ENCODE peak calls at places on chromosomes 4 and X, in four cellular contexts. U is transverse colon, W is spleen, N is suprapubic skin. Q is an unnamed sample.

GRCh38 chr4:23630110-23630509 is 259.7 kb downstream of the PPARGC1A start:
- DNase-seq in U (no peak), W (no peak), N (no peak), Q (no peak)

GRCh38 chrX:139290310-139290709 is 240.2 kb upstream of the F9 start:
- DNase-seq in U (no peak), W (no peak), N (no peak), Q (no peak)

GRCh38 chr4:26807330-26807729 is 53.3 kb upstream of the STIM2 start:
- DNase-seq in U (no peak), W (no peak), N (no peak), Q (no peak)

GRCh38 chrX:40108084-40108958 is 10.6 kb upstream of the BCOR start:
- DNase-seq in U (peak; percentile 62), W (peak; percentile 77), N (no peak), Q (peak; percentile 74)

GRCh38 chr4:48342559-48342878 is 1.2 kb downstream of the SLAIN2 start:
- DNase-seq in U (no peak), W (no peak), N (no peak), Q (no peak)

GRCh38 chr4:7876096-7876993 is 63.3 kb downstream of the AFAP1 start:
- DNase-seq in U (no peak), W (no peak), N (no peak), Q (no peak)

GRCh38 chr4:99540287-99540939 is 23.4 kb downstream of the TRMT10A start:
- DNase-seq in U (no peak), W (no peak), N (no peak), Q (no peak)

GRCh38 chrX:111265506-111265905 is 4.8 kb downstream of the CAPN6 start:
- DNase-seq in U (no peak), W (no peak), N (no peak), Q (no peak)

GRCh38 chr4:151199496-151200190 is 77.3 kb upstream of the PRSS48 start:
- DNase-seq in U (no peak), W (no peak), N (no peak), Q (no peak)

GRCh38 chr4:11412211-11412610 is 16.5 kb downstream of the HS3ST1 start:
- DNase-seq in U (no peak), W (no peak), N (no peak), Q (no peak)

GRCh38 chrX:103918050-103918449 is 44.4 kb upstream of the TMSB15B start:
- DNase-seq in U (peak; percentile 49), W (no peak), N (no peak), Q (peak; percentile 38)

GRCh38 chrX:74325130-74326059 is 21.4 kb downstream of the ZCCHC13 start:
- DNase-seq in U (no peak), W (no peak), N (no peak), Q (peak; percentile 1)

GRCh38 chr4:181219783-181220416 is 1023.3 kb upstream of the TENM3 start:
- DNase-seq in U (no peak), W (no peak), N (no peak), Q (no peak)

GRCh38 chr4:137032242-137032641 is 500.1 kb downstream of the PCDH18 start:
- DNase-seq in U (no peak), W (no peak), N (no peak), Q (no peak)

GRCh38 chrX:150873616-150874015 is 24.9 kb downstream of the CD99L2 start:
- DNase-seq in U (no peak), W (no peak), N (no peak), Q (peak; percentile 58)

GRCh38 chrX:1685460-1685859 is 70.6 kb downstream of the ASMT start:
- DNase-seq in U (no peak), W (no peak), N (no peak), Q (no peak)

GRCh38 chr4:71266090-71266794 is 72.6 kb upstream of the SLC4A4 start:
- DNase-seq in U (no peak), W (no peak), N (no peak), Q (no peak)

GRCh38 chrX:26442340-26442739 is 226.4 kb downstream of the MAGEB5 start:
- DNase-seq in U (no peak), W (no peak), N (no peak), Q (no peak)

GRCh38 chr4:172481802-172482508 is 668.8 kb downstream of the GALNTL6 start:
- DNase-seq in U (no peak), W (no peak), N (no peak), Q (no peak)

GRCh38 chrX:3145716-3146115 is 104.4 kb downstream of the ARSF start:
- DNase-seq in U (no peak), W (no peak), N (no peak), Q (no peak)

GRCh38 chr4:93289241-93289640 is 539.3 kb upstream of the ATOH1 start:
- DNase-seq in U (no peak), W (no peak), N (no peak), Q (no peak)

DNA sequence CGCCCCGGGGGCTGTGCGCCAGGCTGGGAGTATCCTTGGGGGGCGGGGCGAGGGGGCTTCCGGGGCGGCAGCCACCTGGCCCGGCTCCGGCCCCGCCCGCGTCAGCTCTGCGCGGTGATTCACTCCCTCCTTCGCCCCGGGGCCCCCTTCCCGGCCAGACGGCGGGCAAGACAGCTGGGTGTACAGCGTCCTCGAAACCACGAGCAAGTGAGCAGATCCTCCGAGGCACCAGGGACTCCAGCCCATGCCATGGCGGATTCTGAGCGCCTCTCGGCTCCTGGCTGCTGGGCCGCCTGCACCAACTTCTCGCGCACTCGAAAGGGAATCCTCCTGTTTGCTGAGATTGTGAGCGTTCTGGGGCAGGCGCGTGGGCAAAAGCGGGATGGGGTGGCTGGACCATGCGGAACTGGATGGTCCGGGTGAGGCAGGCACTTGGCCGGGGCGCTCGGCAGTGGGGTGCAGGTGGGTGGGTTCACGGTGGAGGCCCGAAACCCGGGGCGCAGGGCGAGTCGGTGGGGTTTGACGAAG is at the start of gene PLP2:
- DNase-seq in U (peak; percentile 79), W (peak; percentile 90), N (peak; percentile 78), Q (peak; percentile 64)
- TF ChIP-seq POLR2A in U (peak; percentile 72), W (no peak), N (no peak), Q (peak; percentile 84)

DNA sequence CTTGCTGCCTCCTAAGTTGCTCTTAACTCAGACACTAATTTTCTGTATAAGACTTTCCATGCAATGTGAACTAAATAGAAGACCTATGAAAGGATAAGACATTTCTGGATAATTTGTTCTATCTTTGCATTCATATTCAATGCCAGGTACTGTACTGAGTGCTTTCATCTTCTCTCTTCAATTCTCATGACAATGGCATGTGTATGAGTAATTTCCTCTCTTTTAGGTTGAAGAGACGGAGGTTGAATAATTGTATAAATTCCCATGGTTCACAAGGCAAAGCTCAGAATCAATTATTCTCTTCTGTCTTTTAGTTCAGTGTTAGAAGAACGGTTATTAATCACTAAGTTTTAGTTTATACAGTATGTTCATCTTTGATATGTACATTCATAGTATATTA is 29.3 kb upstream of the CFAP299 start:
- DNase-seq in U (no peak), W (no peak), N (no peak), Q (no peak)
- H3K4me1 ChIP-seq in U (no peaks in the 10 kb centered on the region), W (no peaks in the 10 kb centered on the region), N (peaks cover 7% of the 10 kb centered on the region), Q (no peaks in the 10 kb centered on the region)

GRCh38 chr4:182917182-182918043 is at the start of gene DCTD:
- DNase-seq in U (peak; percentile 83), W (peak; percentile 97), N (peak; percentile 82), Q (peak; percentile 81)
- TF ChIP-seq POLR2A in U (peak; percentile 64), W (no peak), N (peak; percentile 61), Q (peak; percentile 79)

GRCh38 chr4:38163216-38164006 is 203.2 kb downstream of the PTTG2 start:
- DNase-seq in U (no peak), W (no peak), N (no peak), Q (peak; percentile 32)
- H3K4me1 ChIP-seq in U (peaks cover 18% of the 10 kb centered on the region), W (no peaks in the 10 kb centered on the region), N (peaks cover 28% of the 10 kb centered on the region), Q (peaks cover 39% of the 10 kb centered on the region)

DNA sequence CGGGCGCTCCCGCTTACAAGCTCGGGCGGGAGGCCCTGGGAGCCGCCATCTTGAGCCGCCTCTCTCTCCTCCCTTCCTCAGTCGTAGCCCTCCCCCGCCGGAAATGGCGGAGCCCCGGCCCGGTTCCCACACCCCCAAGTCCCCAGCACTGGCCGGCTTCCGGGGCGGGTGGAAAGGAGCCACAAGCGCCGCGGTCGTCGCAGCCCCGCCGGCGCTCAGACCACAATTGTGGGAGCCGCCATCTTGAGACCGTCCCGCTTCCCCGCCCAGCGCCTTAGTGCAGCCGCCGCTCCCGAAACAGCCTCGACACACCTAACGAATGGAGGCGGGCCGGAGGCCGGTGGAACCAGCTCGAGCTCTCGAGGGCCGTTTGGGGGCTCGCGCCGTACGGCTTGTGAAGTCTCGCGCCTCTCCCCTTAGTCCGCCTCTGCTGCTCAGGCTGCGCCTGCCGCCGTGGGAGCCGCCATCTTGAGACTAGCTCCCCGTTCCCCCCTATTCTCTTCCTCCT is 440 bp downstream of the HCFC1 start:
- DNase-seq in U (peak; percentile 95), W (peak; percentile 98), N (peak; percentile 95), Q (peak; percentile 83)
- TF ChIP-seq POLR2A in U (peak; percentile 68), W (no peak), N (peak; percentile 52), Q (peak; percentile 78)

GRCh38 chr4:30833206-30833605 is 113.0 kb downstream of the PCDH7 start:
- DNase-seq in U (no peak), W (no peak), N (no peak), Q (no peak)

GRCh38 chr4:30835044-30835443 is 114.9 kb downstream of the PCDH7 start:
- DNase-seq in U (no peak), W (no peak), N (no peak), Q (no peak)

GRCh38 chr4:30838346-30838745 is 118.2 kb downstream of the PCDH7 start:
- DNase-seq in U (no peak), W (no peak), N (no peak), Q (no peak)

GRCh38 chr4:30837131-30837539 is 117.0 kb downstream of the PCDH7 start:
- DNase-seq in U (no peak), W (no peak), N (no peak), Q (no peak)

DNA sequence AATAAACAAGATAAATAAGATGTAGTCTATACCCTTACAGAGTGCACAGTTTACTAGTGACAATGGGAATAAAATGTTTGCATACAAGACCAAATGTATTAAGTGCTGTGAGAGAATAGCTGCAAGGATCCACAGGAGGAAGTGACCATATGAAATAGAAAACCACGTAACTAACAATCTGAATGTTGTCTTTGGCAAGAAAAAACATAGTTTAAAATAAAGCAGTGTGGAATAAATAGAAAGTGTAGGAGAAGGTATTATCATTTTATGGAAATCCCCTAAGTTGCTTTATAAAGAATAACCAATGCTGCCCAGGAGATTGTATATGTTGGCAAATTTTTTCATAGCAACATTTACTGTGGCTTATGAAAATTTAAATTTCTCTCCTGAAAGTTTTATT is 116.1 kb downstream of the PCDH7 start:
- DNase-seq in U (no peak), W (no peak), N (no peak), Q (no peak)
- H3K4me1 ChIP-seq in U (no peaks in the 10 kb centered on the region), W (no peaks in the 10 kb centered on the region), N (peaks cover 7% of the 10 kb centered on the region), Q (no peaks in the 10 kb centered on the region)

GRCh38 chr4:90127223-90127705 is at the start of gene CCSER1:
- DNase-seq in U (peak; percentile 86), W (peak; percentile 95), N (peak; percentile 81), Q (peak; percentile 83)
- TF ChIP-seq POLR2A in U (peak; percentile 98), W (peak; percentile 72), N (peak; percentile 90), Q (peak; percentile 99)

GRCh38 chr4:163595590-163595989 is 101.1 kb downstream of the TMA16 start:
- DNase-seq in U (no peak), W (no peak), N (no peak), Q (no peak)
- H3K4me1 ChIP-seq in U (no peaks in the 10 kb centered on the region), W (peaks cover 69% of the 10 kb centered on the region), N (no peaks in the 10 kb centered on the region), Q (no peaks in the 10 kb centered on the region)